ENCODE peak calls at places on chromosomes 12 and 14, in ten cellular contexts. A is stimulated activated CD4-positive, alpha-beta T cell treated with anti-CD3 and anti-CD28 coated beads, Interleukin-12 subunit alpha, Interleukin-12 subunit beta, amount 100 ng/mL, for 48 hours; N is cardiac muscle cell; G is left ventricle myocardium inferior; P is CD8-positive, alpha-beta T cell; O is A549; M is right lobe of liver; I is PC-9; D is H7; L is RWPE1. S is an unnamed sample.

GRCh38 chr14:105918496-105919262 is 392.3 kb downstream of the TMEM121 start:
- DNase-seq in A (no peak), N (no peak), G (peak; percentile 5), P (no peak), O (no peak), M (peak; percentile 8), I (no peak), D (no peak), L (no peak), S (no peak)

GRCh38 chr14:31024577-31025334 is 693 bp upstream of the AP4S1 start:
- DNase-seq in A (no peak), N (no peak), G (no peak), P (no peak), O (no peak), M (no peak), I (no peak), D (no peak), L (no peak), S (peak; percentile 32)

GRCh38 chr12:99911076-99911475 is 73.7 kb downstream of the ANKS1B start:
- DNase-seq in A (no peak), N (peak; percentile 92), G (no peak), P (no peak), O (peak; percentile 78), M (no peak), I (no peak), D (no peak), L (peak; percentile 44), S (no peak)

GRCh38 chr12:30700216-30700900 is 4.7 kb upstream of the IPO8 start:
- DNase-seq in A (no peak), N (peak; percentile 14), G (no peak), P (no peak), O (no peak), M (no peak), I (no peak), D (no peak), L (no peak), S (no peak)

GRCh38 chr14:33835677-33836076 is 115.2 kb downstream of the EGLN3 start:
- DNase-seq in A (no peak), N (no peak), G (no peak), P (no peak), O (no peak), M (no peak), I (no peak), D (no peak), L (no peak), S (no peak)

GRCh38 chr12:54200412-54200811 is 11.6 kb upstream of the SMUG1 start:
- DNase-seq in A (no peak), N (no peak), G (no peak), P (no peak), O (no peak), M (no peak), I (no peak), D (no peak), L (no peak), S (no peak)

GRCh38 chr12:58988643-58989042 is 68.3 kb upstream of the LRIG3 start:
- DNase-seq in A (no peak), N (no peak), G (no peak), P (no peak), O (no peak), M (no peak), I (no peak), D (no peak), L (no peak), S (no peak)

GRCh38 chr12:77402726-77403125 is 337.4 kb upstream of the E2F7 start:
- DNase-seq in A (no peak), N (peak; percentile 56), G (no peak), P (no peak), O (no peak), M (no peak), I (no peak), D (no peak), L (no peak), S (peak; percentile 21)

GRCh38 chr14:76644875-76645518 is 116.3 kb upstream of the VASH1 start:
- DNase-seq in A (no peak), N (peak; percentile 47), G (peak; percentile 19), P (no peak), O (peak; percentile 39), M (peak; percentile 40), I (peak; percentile 52), D (peak; percentile 71), L (peak; percentile 72), S (peak; percentile 55)

GRCh38 chr12:132491349-132491663 is 1.4 kb downstream of the FBRSL1 start:
- DNase-seq in A (no peak), N (no peak), G (no peak), P (no peak), O (no peak), M (no peak), I (no peak), D (no peak), L (no peak), S (no peak)

GRCh38 chr14:22691171-22691570 is 47.0 kb upstream of the OR6J1 start:
- DNase-seq in A (no peak), N (peak; percentile 50), G (no peak), P (no peak), O (no peak), M (no peak), I (no peak), D (no peak), L (no peak), S (no peak)

GRCh38 chr12:92702754-92703679 is at the start of gene PLEKHG7:
- DNase-seq in A (no peak), N (no peak), G (no peak), P (no peak), O (peak; percentile 9), M (no peak), I (no peak), D (no peak), L (no peak), S (peak; percentile 66)